ENCODE peak calls at places on chromosomes 1 and 21, in eight cellular contexts. S, O, Y, Z, X, U, G and H are unnamed samples.

GRCh38 chr1:91828007-91828321 is 58.0 kb downstream of the TGFBR3 start:
- DNase-seq in U (no peak), Z (no peak), G (no peak), X (no peak), Y (no peak), S (no peak), O (no peak), H (no peak)

GRCh38 chr1:183180213-183180612 is 5.9 kb upstream of the LAMC2 start:
- DNase-seq in S (no peak), O (no peak), X (no peak), Z (no peak), U (no peak), G (no peak), Y (no peak), H (no peak)

GRCh38 chr1:180230416-180230790 is 339 bp downstream of the LHX4 start:
- DNase-seq in Y (no peak), S (no peak), X (no peak), G (no peak), O (no peak), U (no peak), Z (no peak), H (no peak)

GRCh38 chr21:44083631-44084291 is 23.4 kb upstream of the PWP2 start:
- DNase-seq in X (peak; percentile 73), O (peak; percentile 72), Y (no peak), S (no peak), Z (no peak), G (no peak), U (peak; percentile 71), H (no peak)

GRCh38 chr21:30408782-30409494 is 13.1 kb downstream of the KRTAP13-1 start:
- DNase-seq in O (no peak), U (peak; percentile 2), G (peak; percentile 90), Z (peak; percentile 48), X (no peak), Y (no peak), S (no peak), H (peak; percentile 69)

GRCh38 chr1:63888984-63889383 is 115.2 kb downstream of the ROR1 start:
- DNase-seq in G (no peak), Y (no peak), U (no peak), O (no peak), S (no peak), Z (no peak), X (no peak), H (peak; percentile 84)

GRCh38 chr1:150148834-150149489 is 754 bp upstream of the PLEKHO1 start:
- DNase-seq in O (no peak), S (no peak), G (no peak), U (no peak), X (no peak), Z (no peak), Y (no peak), H (no peak)

GRCh38 chr21:26115899-26116298 is 54.7 kb downstream of the APP start:
- DNase-seq in X (no peak), Y (no peak), S (no peak), U (no peak), Z (no peak), O (no peak), G (no peak), H (no peak)

GRCh38 chr1:114756949-114757454 is 782 bp downstream of the CSDE1 start:
- DNase-seq in S (no peak), U (peak; percentile 5), X (no peak), O (no peak), Z (peak; percentile 12), Y (no peak), G (no peak), H (peak; percentile 47)

GRCh38 chr1:3905953-3906671 is 6.0 kb upstream of the C1orf174 start:
- DNase-seq in G (no peak), S (no peak), U (no peak), X (no peak), Z (no peak), Y (no peak), O (peak; percentile 15), H (no peak)

GRCh38 chr1:230877139-230877923 is 9.0 kb upstream of the C1orf198 start:
- DNase-seq in Z (no peak), U (no peak), X (no peak), Y (no peak), S (no peak), G (no peak), O (no peak), H (no peak)

GRCh38 chr1:6727535-6727934 is 25.9 kb upstream of the DNAJC11 start:
- DNase-seq in S (no peak), G (peak; percentile 47), Y (peak; percentile 18), U (no peak), O (peak; percentile 48), Z (peak; percentile 44), X (peak; percentile 46), H (no peak)

GRCh38 chr1:223203694-223204093 is 60.6 kb upstream of the TLR5 start:
- DNase-seq in X (no peak), U (no peak), Z (no peak), G (no peak), O (no peak), Y (no peak), S (no peak), H (no peak)

GRCh38 chr1:159925713-159926066 is 383 bp upstream of the TAGLN2 start:
- DNase-seq in S (no peak), O (no peak), X (no peak), Y (no peak), Z (no peak), G (no peak), U (no peak), H (peak; percentile 85)

GRCh38 chr1:214833357-214833756 is 230.4 kb downstream of the CENPF start:
- DNase-seq in Z (no peak), S (no peak), Y (no peak), G (no peak), X (no peak), U (no peak), O (no peak), H (no peak)

GRCh38 chr1:236753554-236753953 is 41.5 kb upstream of the MTR start:
- DNase-seq in O (no peak), X (no peak), G (peak; percentile 19), S (no peak), Z (no peak), Y (no peak), U (no peak), H (no peak)

GRCh38 chr1:72670902-72671301 is 388.6 kb upstream of the NEGR1 start:
- DNase-seq in X (no peak), S (no peak), Y (no peak), U (no peak), G (no peak), Z (no peak), O (no peak), H (no peak)

GRCh38 chr1:35809156-35810095 is 1.6 kb downstream of the AGO4 start:
- DNase-seq in X (no peak), Z (no peak), G (no peak), Y (no peak), U (no peak), O (no peak), S (no peak), H (no peak)

GRCh38 chr1:109788695-109789521 is 25.2 kb upstream of the EPS8L3 start:
- DNase-seq in O (peak; percentile 18), X (no peak), S (no peak), Z (no peak), U (no peak), Y (no peak), G (no peak), H (no peak)

GRCh38 chr1:203306970-203307541 is 1.7 kb downstream of the BTG2 start:
- DNase-seq in X (peak; percentile 61), Z (no peak), O (peak; percentile 66), U (peak; percentile 43), S (no peak), Y (no peak), G (no peak), H (no peak)

GRCh38 chr1:203691454-203691853 is 64.8 kb downstream of the ATP2B4 start:
- DNase-seq in G (no peak), O (no peak), U (no peak), S (no peak), Z (no peak), Y (no peak), X (no peak), H (no peak)

GRCh38 chr1:181655756-181656155 is 172.4 kb downstream of the CACNA1E start:
- DNase-seq in S (no peak), G (no peak), X (no peak), Z (no peak), O (no peak), U (no peak), Y (no peak), H (peak; percentile 36)

GRCh38 chr1:21706151-21706835 is 37.1 kb upstream of the RAP1GAP start:
- DNase-seq in O (no peak), U (no peak), Y (no peak), G (no peak), X (no peak), Z (no peak), S (no peak), H (no peak)

GRCh38 chr1:35915693-35916092 is 15.2 kb upstream of the AGO3 start:
- DNase-seq in Y (no peak), Z (no peak), S (no peak), X (no peak), U (no peak), G (no peak), O (no peak), H (no peak)

GRCh38 chr1:75338974-75339483 is 204.8 kb downstream of the LHX8 start:
- DNase-seq in S (peak; percentile 57), X (no peak), Y (peak; percentile 61), U (no peak), Z (no peak), G (no peak), O (no peak), H (no peak)

GRCh38 chr1:153922076-153922837 is 515 bp downstream of the GATAD2B start:
- DNase-seq in Y (no peak), Z (peak; percentile 58), X (no peak), U (peak; percentile 12), G (peak; percentile 90), O (no peak), S (no peak), H (no peak)

GRCh38 chr1:185648858-185649589 is 85.2 kb upstream of the HMCN1 start:
- DNase-seq in G (no peak), X (no peak), Z (no peak), O (no peak), U (no peak), S (no peak), Y (no peak), H (no peak)

GRCh38 chr21:44615881-44616590 is 4.2 kb downstream of the KRTAP10-8 start:
- DNase-seq in O (no peak), Y (no peak), X (no peak), G (no peak), Z (no peak), S (no peak), U (no peak), H (no peak)

GRCh38 chr1:150015733-150016132 is 5.2 kb upstream of the OTUD7B start:
- DNase-seq in Z (no peak), Y (no peak), O (no peak), X (no peak), S (no peak), G (no peak), U (no peak), H (no peak)

GRCh38 chr1:205294175-205294913 is 27.2 kb downstream of the NUAK2 start:
- DNase-seq in O (no peak), Y (no peak), S (no peak), Z (no peak), U (no peak), G (no peak), X (no peak), H (peak; percentile 90)

GRCh38 chr1:176448340-176448739 is 14.6 kb upstream of the PAPPA2 start:
- DNase-seq in Z (no peak), X (no peak), Y (no peak), S (no peak), O (no peak), U (no peak), G (no peak), H (peak; percentile 94)

GRCh38 chr21:31873696-31874599 is 1.1 kb downstream of the HUNK start:
- DNase-seq in O (peak; percentile 40), S (no peak), X (no peak), Z (peak; percentile 86), G (no peak), U (no peak), Y (no peak), H (no peak)

GRCh38 chr1:236284291-236284711 is 2.5 kb upstream of the ERO1B start:
- DNase-seq in G (no peak), Z (no peak), S (no peak), X (peak; percentile 22), Y (peak; percentile 87), O (no peak), U (peak; percentile 17), H (no peak)

GRCh38 chr1:68703921-68704354 is 207.1 kb upstream of the DEPDC1 start:
- DNase-seq in Y (no peak), Z (no peak), U (no peak), X (no peak), S (no peak), G (no peak), O (no peak), H (peak; percentile 18)